ENCODE peak calls at places on chromosomes 12 and 14, in five cellular contexts. C, Q, Z, U and M are unnamed samples.

GRCh38 chr12:52488736-52489135 is 4.3 kb downstream of the KRT6A start:
- DNase-seq in Q (no peak), U (no peak), C (no peak), Z (no peak), M (no peak)

GRCh38 chr14:91258021-91258618 is 13.6 kb upstream of the GPR68 start:
- DNase-seq in Z (no peak), U (peak; percentile 92), Q (no peak), C (peak; percentile 79), M (no peak)

GRCh38 chr12:65937181-65937641 is 112.9 kb downstream of the HMGA2 start:
- DNase-seq in C (peak; percentile 62), Q (peak; percentile 88), U (peak; percentile 80), Z (no peak), M (peak; percentile 82)

GRCh38 chr12:114935658-114936057 is 251.7 kb upstream of the TBX3 start:
- DNase-seq in U (no peak), Q (peak; percentile 22), Z (no peak), C (no peak), M (no peak)

GRCh38 chr12:13000935-13001724 is 1.1 kb upstream of the HEBP1 start:
- DNase-seq in U (peak; percentile 48), C (peak; percentile 89), Z (peak; percentile 65), Q (peak; percentile 77), M (peak; percentile 73)

GRCh38 chr14:31122098-31122611 is 85.4 kb downstream of the HECTD1 start:
- DNase-seq in Z (no peak), U (peak; percentile 51), C (no peak), Q (no peak), M (peak; percentile 3)

GRCh38 chr12:1936406-1937320 is 18.2 kb upstream of the CACNA2D4 start:
- DNase-seq in U (peak; percentile 59), Q (no peak), Z (peak; percentile 98), C (peak; percentile 38), M (peak; percentile 90)

GRCh38 chr12:50234347-50234746 is 49.0 kb downstream of the LIMA1 start:
- DNase-seq in Q (no peak), Z (no peak), U (no peak), C (no peak), M (no peak)

GRCh38 chr12:102950107-102950949 is 7.1 kb upstream of the ASCL1 start:
- DNase-seq in Q (no peak), Z (no peak), U (no peak), C (no peak), M (no peak)

GRCh38 chr12:75836533-75836932 is 195.0 kb downstream of the PHLDA1 start:
- DNase-seq in U (no peak), C (no peak), Z (no peak), Q (no peak), M (no peak)

GRCh38 chr12:105296116-105297095 is 34.1 kb upstream of the C12orf75 start:
- DNase-seq in Z (no peak), Q (no peak), U (peak; percentile 45), C (no peak), M (no peak)

GRCh38 chr14:99050309-99050708 is 221.7 kb downstream of the BCL11B start:
- DNase-seq in C (no peak), U (no peak), Z (no peak), Q (no peak), M (no peak)

GRCh38 chr14:45028107-45028626 is 55.7 kb upstream of the PRPF39 start:
- DNase-seq in Z (no peak), U (peak; percentile 4), C (no peak), Q (no peak), M (no peak)

GRCh38 chr14:76762617-76763361 is 1.5 kb downstream of the VASH1 start:
- DNase-seq in U (no peak), Z (no peak), Q (no peak), C (no peak), M (no peak)

GRCh38 chr12:19451196-19451595 is 11.9 kb downstream of the AEBP2 start:
- DNase-seq in Q (no peak), C (no peak), Z (no peak), U (no peak), M (peak; percentile 92)

GRCh38 chr14:47674546-47675238 is 713 bp downstream of the MDGA2 start:
- DNase-seq in U (no peak), Z (no peak), C (no peak), Q (peak; percentile 36), M (no peak)

GRCh38 chr14:32711103-32711680 is 227.5 kb upstream of the NPAS3 start:
- DNase-seq in C (peak; percentile 24), Z (peak; percentile 85), Q (peak; percentile 48), U (peak; percentile 37), M (peak; percentile 49)

GRCh38 chr12:116159175-116159574 is 118.3 kb downstream of the MED13L start:
- DNase-seq in Q (no peak), Z (peak; percentile 25), U (peak; percentile 71), C (no peak), M (peak; percentile 70)

GRCh38 chr12:78418919-78419318 is 445.7 kb upstream of the SYT1 start:
- DNase-seq in Z (no peak), U (no peak), C (no peak), Q (no peak), M (no peak)

GRCh38 chr12:103807561-103808238 is 33.3 kb downstream of the NT5DC3 start:
- DNase-seq in U (no peak), Z (no peak), Q (no peak), C (no peak), M (no peak)

GRCh38 chr12:124379938-124380754 is 85.3 kb downstream of the RFLNA start:
- DNase-seq in U (peak; percentile 89), C (peak; percentile 85), Z (no peak), Q (no peak), M (peak; percentile 95)

GRCh38 chr12:101829639-101830390 is 944 bp downstream of the GNPTAB start:
- DNase-seq in Q (peak; percentile 35), C (no peak), U (no peak), Z (no peak), M (no peak)

GRCh38 chr12:1103051-1103450 is 112.0 kb downstream of the ERC1 start:
- DNase-seq in Z (no peak), Q (no peak), U (no peak), C (no peak), M (no peak)

GRCh38 chr12:11661491-11662085 is 12.1 kb downstream of the ETV6 start:
- DNase-seq in Q (no peak), C (no peak), Z (no peak), U (peak; percentile 65), M (peak; percentile 22)

GRCh38 chr14:45070215-45070614 is 13.7 kb upstream of the PRPF39 start:
- DNase-seq in C (no peak), U (no peak), Z (no peak), Q (no peak), M (peak; percentile 70)

GRCh38 chr14:54669759-54670630 is 103.1 kb downstream of the SAMD4A start:
- DNase-seq in Q (peak; percentile 32), C (peak; percentile 44), Z (no peak), U (peak; percentile 54), M (no peak)

GRCh38 chr12:99390707-99391106 is 256.8 kb upstream of the GARIN6 start:
- DNase-seq in U (no peak), Q (peak; percentile 56), C (peak; percentile 29), Z (no peak), M (peak; percentile 32)